ENCODE peak calls at places on chromosomes 2 and 18, in nine cellular contexts. M is uterus; O is suprapubic skin; W is psoas muscle; J is upper lobe of right lung; Y is hepatocyte; V is CD8-positive, alpha-beta memory T cell; E is keratinocyte; K is trophoblast cell. G is an unnamed sample.

GRCh38 chr2:2244508-2244907 is 86.6 kb downstream of the MYT1L start:
- DNase-seq in M (no peak), O (no peak), W (no peak), J (no peak), Y (no peak), V (no peak), E (no peak), K (no peak), G (no peak)

GRCh38 chr2:30601375-30601774 is 154.3 kb downstream of the LCLAT1 start:
- DNase-seq in M (no peak), O (no peak), W (no peak), J (no peak), Y (no peak), V (no peak), E (no peak), K (no peak), G (no peak)

GRCh38 chr2:197777823-197778407 is 7.2 kb downstream of the BOLL start:
- DNase-seq in M (no peak), O (no peak), W (no peak), J (no peak), Y (peak; percentile 29), V (peak; percentile 37), E (no peak), K (peak; percentile 74), G (no peak)

GRCh38 chr2:191228333-191228732 is 16.9 kb upstream of the MYO1B start:
- DNase-seq in M (no peak), O (no peak), W (no peak), J (no peak), Y (no peak), V (no peak), E (no peak), K (no peak), G (no peak)

GRCh38 chr18:58241877-58242276 is 197.9 kb downstream of the NEDD4L start:
- DNase-seq in M (no peak), O (no peak), W (peak; percentile 36), J (no peak), Y (no peak), V (no peak), E (no peak), K (no peak), G (peak; percentile 34)

GRCh38 chr2:120221616-120222015 is 1.6 kb downstream of the TMEM185B start:
- DNase-seq in M (no peak), O (peak; percentile 10), W (no peak), J (no peak), Y (no peak), V (no peak), E (no peak), K (no peak), G (no peak)

GRCh38 chr2:28036307-28036706 is 145.8 kb downstream of the BABAM2 start:
- DNase-seq in M (no peak), O (no peak), W (no peak), J (no peak), Y (no peak), V (no peak), E (no peak), K (peak; percentile 53), G (no peak)

GRCh38 chr18:35162995-35163394 is 77.8 kb upstream of the ZNF397 start:
- DNase-seq in M (no peak), O (no peak), W (no peak), J (no peak), Y (no peak), V (no peak), E (no peak), K (no peak), G (no peak)

GRCh38 chr2:190359896-190360376 is 16.5 kb downstream of the INPP1 start:
- DNase-seq in M (peak; percentile 44), O (no peak), W (peak; percentile 48), J (no peak), Y (no peak), V (peak; percentile 66), E (no peak), K (peak; percentile 63), G (no peak)

GRCh38 chr18:21313576-21313975 is 71.5 kb downstream of the GREB1L start:
- DNase-seq in M (no peak), O (no peak), W (no peak), J (no peak), Y (no peak), V (no peak), E (no peak), K (no peak), G (no peak)

GRCh38 chr2:13488965-13489364 is 772.2 kb downstream of the TRIB2 start:
- DNase-seq in M (no peak), O (no peak), W (no peak), J (no peak), Y (no peak), V (no peak), E (no peak), K (peak; percentile 36), G (no peak)

GRCh38 chr2:241356871-241357260 is 781 bp downstream of the FARP2 start:
- DNase-seq in M (no peak), O (no peak), W (no peak), J (no peak), Y (no peak), V (no peak), E (no peak), K (no peak), G (no peak)
- H3K27ac ChIP-seq in M (peak overlapping the region; percentile 96), O (peak overlapping the region; percentile 83), W (peak overlapping the region; percentile 90), J (peak overlapping the region; percentile 85), Y (peak overlapping the region; percentile 87), V (peak overlapping the region; percentile 44), E (peak overlapping the region; percentile 67), K (no peak overlapping the region), G (peak overlapping the region; percentile 65)

GRCh38 chr2:160045703-160046210 is 16.7 kb downstream of the PLA2R1 start:
- DNase-seq in M (no peak), O (no peak), W (no peak), J (no peak), Y (no peak), V (no peak), E (no peak), K (no peak), G (no peak)
- H3K27ac ChIP-seq in M (no peak overlapping the region), O (no peak overlapping the region), W (no peak overlapping the region), J (no peak overlapping the region), Y (no peak overlapping the region), V (no peak overlapping the region), E (no peak overlapping the region), K (no peak overlapping the region), G (no peak overlapping the region)

GRCh38 chr18:23884712-23885375 is 129.7 kb upstream of the TTC39C start:
- DNase-seq in M (peak; percentile 63), O (no peak), W (no peak), J (peak; percentile 70), Y (peak; percentile 75), V (peak; percentile 27), E (peak; percentile 50), K (no peak), G (no peak)

GRCh38 chr18:23881778-23882177 is 132.8 kb upstream of the TTC39C start:
- DNase-seq in M (no peak), O (no peak), W (no peak), J (no peak), Y (no peak), V (no peak), E (peak; percentile 42), K (no peak), G (no peak)

GRCh38 chr18:23880931-23881330 is 133.6 kb upstream of the TTC39C start:
- DNase-seq in M (no peak), O (no peak), W (no peak), J (no peak), Y (no peak), V (no peak), E (peak; percentile 15), K (no peak), G (no peak)

GRCh38 chr18:23882616-23883276 is 131.8 kb upstream of the TTC39C start:
- DNase-seq in M (no peak), O (no peak), W (no peak), J (no peak), Y (no peak), V (no peak), E (peak; percentile 21), K (no peak), G (no peak)

DNA sequence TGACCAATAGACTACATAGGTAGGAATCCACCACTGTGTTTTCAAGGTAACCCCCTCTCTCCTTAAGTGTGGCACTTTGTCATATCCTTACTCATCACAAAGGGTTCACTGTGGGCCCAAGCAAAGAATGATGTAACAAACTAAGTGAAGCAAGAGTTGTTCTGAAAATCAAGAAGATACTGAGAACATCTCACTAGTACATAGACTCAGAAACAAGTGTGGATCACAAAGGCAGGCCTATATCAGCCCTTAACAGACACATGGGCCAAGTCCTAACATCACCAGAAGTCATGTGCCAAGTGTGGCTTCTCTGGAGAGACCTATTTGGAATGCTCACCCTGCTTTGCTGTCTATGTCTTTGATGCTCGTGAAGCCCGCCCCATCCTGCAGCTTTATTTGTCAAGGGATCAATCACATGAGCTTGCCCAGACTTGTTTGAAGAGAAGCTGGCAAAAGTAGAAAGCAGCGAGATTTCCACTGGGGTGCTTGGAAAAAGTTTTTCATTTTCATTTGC is 131.2 kb upstream of the TTC39C start:
- DNase-seq in M (no peak), O (peak; percentile 86), W (peak; percentile 39), J (no peak), Y (peak; percentile 35), V (no peak), E (peak; percentile 53), K (no peak), G (peak; percentile 53)
- H3K27ac ChIP-seq in M (peak overlapping the region; percentile 87), O (peak overlapping the region; percentile 91), W (no peak overlapping the region), J (peak overlapping the region; percentile 3), Y (peak overlapping the region; percentile 90), V (no peak overlapping the region), E (peak overlapping the region; percentile 76), K (no peak overlapping the region), G (peak overlapping the region; percentile 89)

GRCh38 chr18:50058731-50059130 is 136.2 kb downstream of the MYO5B start:
- DNase-seq in M (no peak), O (no peak), W (no peak), J (no peak), Y (no peak), V (no peak), E (no peak), K (no peak), G (no peak)

GRCh38 chr18:50065527-50065926 is 129.4 kb downstream of the MYO5B start:
- DNase-seq in M (no peak), O (no peak), W (no peak), J (no peak), Y (no peak), V (no peak), E (no peak), K (no peak), G (no peak)

GRCh38 chr18:50060822-50061221 is 134.1 kb downstream of the MYO5B start:
- DNase-seq in M (no peak), O (no peak), W (no peak), J (no peak), Y (no peak), V (no peak), E (no peak), K (no peak), G (no peak)

GRCh38 chr18:50065039-50065438 is 129.9 kb downstream of the MYO5B start:
- DNase-seq in M (no peak), O (no peak), W (no peak), J (no peak), Y (no peak), V (no peak), E (no peak), K (no peak), G (no peak)

DNA sequence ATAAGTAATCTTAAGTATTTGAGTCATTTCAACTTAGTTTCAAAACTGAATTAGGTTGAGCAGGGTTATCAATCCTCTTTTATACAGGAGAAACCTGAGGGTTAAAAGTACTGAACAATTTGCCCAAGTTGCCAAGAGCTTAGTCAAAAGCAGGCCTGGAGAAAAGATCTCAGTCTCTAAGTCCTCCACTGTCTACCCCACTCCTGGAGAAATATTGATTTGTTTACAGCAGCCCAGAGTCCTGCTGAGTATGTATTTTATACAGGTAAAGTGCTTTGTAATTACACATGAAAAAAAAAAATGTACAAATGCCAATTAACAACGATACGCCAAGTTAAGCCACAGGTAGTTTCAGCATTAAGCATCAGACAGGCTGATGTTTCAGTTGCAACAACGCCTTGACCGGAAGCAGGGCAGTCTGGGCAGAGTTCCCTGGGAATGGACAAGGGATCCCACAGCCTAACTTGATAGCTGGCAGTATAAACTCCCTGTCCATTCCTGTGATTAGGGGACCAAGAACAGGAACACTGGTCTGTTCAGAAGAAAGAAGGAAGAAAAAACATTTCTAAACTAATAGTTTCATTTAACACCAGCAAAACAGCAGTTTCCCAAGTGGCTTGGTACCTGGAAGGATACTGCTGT is 132.9 kb downstream of the MYO5B start:
- DNase-seq in M (no peak), O (no peak), W (peak; percentile 24), J (no peak), Y (no peak), V (no peak), E (no peak), K (no peak), G (no peak)
- H3K27ac ChIP-seq in M (no peak overlapping the region), O (no peak overlapping the region), W (no peak overlapping the region), J (no peak overlapping the region), Y (no peak overlapping the region), V (no peak overlapping the region), E (no peak overlapping the region), K (no peak overlapping the region), G (no peak overlapping the region)

G was measured in epithelial cell of prostate.